ENCODE peak calls at places on chromosomes 11 and 22, in seven cellular contexts. E, D, P, W, Y, M and K are unnamed samples. For H3K27me3, the result is how much of the 10 kb centered on the place peaks cover.

GRCh38 chr11:57978686-57979531 is 44.8 kb upstream of the OR9Q1 start:
- DNase-seq in E (no peak), D (no peak), P (no peak), W (no peak), Y (no peak), M (no peak), K (no peak)

GRCh38 chr11:12404461-12404860 is 27.1 kb downstream of the PARVA start:
- DNase-seq in E (no peak), D (no peak), P (peak), W (no peak), Y (peak), M (no peak), K (no peak)

GRCh38 chr22:40334899-40335298 is 11.4 kb upstream of the ADSL start:
- DNase-seq in E (no peak), D (no peak), P (no peak), W (no peak), Y (no peak), M (peak), K (no peak)

GRCh38 chr22:39429916-39430575 is 26.8 kb upstream of the MGAT3 start:
- DNase-seq in E (no peak), D (no peak), P (no peak), W (no peak), Y (no peak), M (no peak), K (no peak)

GRCh38 chr11:24903555-24903954 is 406.7 kb downstream of the LUZP2 start:
- DNase-seq in E (no peak), D (no peak), P (no peak), W (no peak), Y (no peak), M (no peak), K (no peak)

GRCh38 chr11:121807051-121807450 is 309.0 kb downstream of the BLID start:
- DNase-seq in E (no peak), D (no peak), P (no peak), W (no peak), Y (no peak), M (peak), K (no peak)

GRCh38 chr22:30304495-30305244 is 15.4 kb upstream of the CASTOR1 start:
- DNase-seq in E (no peak), D (no peak), P (no peak), W (peak), Y (peak), M (no peak), K (peak)

GRCh38 chr11:104917259-104918112 is 19.2 kb upstream of the CASP12 start:
- DNase-seq in E (no peak), D (no peak), P (no peak), W (no peak), Y (no peak), M (no peak), K (no peak)

GRCh38 chr11:130582176-130582575 is 133.7 kb downstream of the ADAMTS15 start:
- DNase-seq in E (no peak), D (no peak), P (no peak), W (no peak), Y (no peak), M (no peak), K (no peak)

GRCh38 chr22:28015056-28015445 is 96.0 kb upstream of the PITPNB start:
- DNase-seq in E (peak), D (no peak), P (peak), W (no peak), Y (no peak), M (no peak), K (no peak)

GRCh38 chr22:37206118-37206840 is 6.0 kb downstream of the SSTR3 start:
- DNase-seq in E (peak), D (no peak), P (peak), W (no peak), Y (no peak), M (no peak), K (peak)

GRCh38 chr11:44804449-44805151 is 77.8 kb downstream of the TSPAN18 start:
- DNase-seq in E (no peak), D (no peak), P (no peak), W (no peak), Y (no peak), M (no peak), K (no peak)

GRCh38 chr11:117221775-117222517 is 9.9 kb downstream of the PCSK7 start:
- DNase-seq in E (peak), D (peak), P (peak), W (peak), Y (peak), M (no peak), K (no peak)

GRCh38 chr11:103295704-103296103 is 186.5 kb downstream of the DYNC2H1 start:
- DNase-seq in E (no peak), D (no peak), P (no peak), W (no peak), Y (no peak), M (no peak), K (no peak)

GRCh38 chr11:118975771-118976709 is 4.5 kb downstream of the FOXR1 start:
- DNase-seq in E (no peak), D (no peak), P (no peak), W (no peak), Y (no peak), M (no peak), K (no peak)

GRCh38 chr11:117315285-117316196 is 515 bp downstream of the BACE1 start:
- DNase-seq in E (no peak), D (no peak), P (peak), W (no peak), Y (no peak), M (no peak), K (peak)

GRCh38 chr11:119673389-119674336 is 55.3 kb downstream of the NECTIN1 start:
- DNase-seq in E (no peak), D (no peak), P (no peak), W (peak), Y (peak), M (no peak), K (peak)

GRCh38 chr11:67160872-67161783 is 42.1 kb downstream of the KDM2A start:
- DNase-seq in E (no peak), D (no peak), P (no peak), W (no peak), Y (no peak), M (no peak), K (no peak)

GRCh38 chr11:3939211-3939610 is 83.7 kb downstream of the STIM1 start:
- DNase-seq in E (no peak), D (no peak), P (no peak), W (no peak), Y (no peak), M (no peak), K (no peak)

GRCh38 chr11:95444309-95445202 is 213.6 kb upstream of the SESN3 start:
- DNase-seq in E (no peak), D (no peak), P (no peak), W (no peak), Y (no peak), M (no peak), K (no peak)

GRCh38 chr22:17119481-17120202 is 1.5 kb downstream of the TMEM121B start:
- DNase-seq in E (no peak), D (no peak), P (no peak), W (no peak), Y (peak), M (peak), K (no peak)

GRCh38 chr11:45075519-45075918 is 70.9 kb upstream of the PRDM11 start:
- DNase-seq in E (no peak), D (no peak), P (no peak), W (no peak), Y (no peak), M (no peak), K (no peak)

GRCh38 chr11:13550761-13551160 is 55.0 kb upstream of the PTH start:
- DNase-seq in E (no peak), D (no peak), P (no peak), W (no peak), Y (no peak), M (no peak), K (no peak)

GRCh38 chr11:64848779-64849599 is 4.5 kb upstream of the CDC42BPG start:
- DNase-seq in E (no peak), D (no peak), P (no peak), W (peak), Y (peak), M (no peak), K (no peak)

GRCh38 chr11:85256433-85256832 is 370.7 kb downstream of the DLG2 start:
- DNase-seq in E (no peak), D (no peak), P (no peak), W (no peak), Y (no peak), M (no peak), K (no peak)

GRCh38 chr22:43293661-43294392 is 49.3 kb downstream of the SCUBE1 start:
- DNase-seq in E (peak), D (peak), P (peak), W (peak), Y (peak), M (no peak), K (peak)
- TF ChIP-seq EP300 in E (peak), D (peak), P (peak), W (peak), Y (peak), M (no peak), K (peak)

GRCh38 chr11:72239849-72240460 is 4.0 kb downstream of the PHOX2A start:
- DNase-seq in E (peak), D (no peak), P (peak), W (peak), Y (peak), M (no peak), K (peak)
- H3K4me3 ChIP-seq in E (peak), D (peak), P (peak), W (peak), Y (peak), M (peak), K (no peak)

DNA sequence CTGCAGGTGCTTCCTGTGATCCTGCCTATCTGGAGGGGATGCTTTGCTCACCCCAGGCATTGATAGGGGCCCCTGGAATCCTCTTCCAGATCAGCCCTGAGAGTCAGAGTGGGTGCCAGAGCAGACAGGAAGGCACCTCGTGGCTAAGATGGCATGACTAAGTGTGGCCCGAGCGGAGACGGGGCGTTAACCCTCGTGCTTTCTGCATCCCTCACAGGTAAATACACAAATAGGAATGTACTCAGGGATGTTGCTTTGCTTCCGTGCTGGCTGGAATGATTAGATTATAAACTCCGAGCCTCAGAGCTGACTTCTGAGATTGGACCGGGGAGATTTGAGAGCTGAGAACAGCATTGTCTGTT is 312.7 kb upstream of the B3GAT1 start:
- DNase-seq in E (no peak), D (no peak), P (no peak), W (no peak), Y (no peak), M (no peak), K (no peak)
- H3K27me3 ChIP-seq in E (under half), D (under half), P (under half), W (under half), Y (under half), M (under half), K (under half)

GRCh38 chr11:125592305-125593112 is at the start of gene STT3A:
- DNase-seq in E (peak), D (peak), P (peak), W (peak), Y (peak), M (peak), K (peak)
- TF ChIP-seq EP300 in E (no peak), D (peak), P (no peak), W (no peak), Y (no peak), M (no peak), K (no peak)

GRCh38 chr11:69874984-69875673 is 55.9 kb upstream of the FGF3 start:
- DNase-seq in E (peak), D (no peak), P (peak), W (no peak), Y (peak), M (peak), K (peak)

GRCh38 chr11:69877235-69877634 is 58.0 kb upstream of the FGF3 start:
- DNase-seq in E (no peak), D (peak), P (peak), W (no peak), Y (peak), M (no peak), K (no peak)

GRCh38 chr11:69878144-69878883 is 59.1 kb upstream of the FGF3 start:
- DNase-seq in E (no peak), D (peak), P (peak), W (no peak), Y (peak), M (peak), K (peak)

GRCh38 chr11:69874178-69874983 is 55.2 kb upstream of the FGF3 start:
- DNase-seq in E (peak), D (no peak), P (peak), W (no peak), Y (peak), M (peak), K (no peak)

DNA sequence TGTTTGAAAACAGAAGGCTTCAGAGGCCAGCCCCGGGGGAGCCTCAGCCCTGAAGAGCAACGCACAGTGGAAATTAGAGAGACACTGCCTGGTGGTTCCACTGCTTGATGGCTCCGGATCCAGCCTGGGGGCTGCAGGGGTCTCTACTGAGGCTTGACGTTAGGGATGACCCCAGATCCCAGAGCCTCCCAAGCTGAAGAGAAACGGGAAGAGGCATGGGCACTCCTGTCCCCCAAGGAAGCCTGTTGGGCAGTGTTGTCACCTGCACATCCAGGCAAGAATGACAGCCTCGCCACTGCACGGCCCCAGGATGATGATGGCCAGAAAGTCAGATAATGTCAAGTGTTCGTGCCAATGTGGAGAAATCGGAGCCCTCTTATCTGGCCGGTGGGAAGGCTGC is 56.8 kb upstream of the FGF3 start:
- DNase-seq in E (peak), D (peak), P (peak), W (peak), Y (peak), M (no peak), K (peak)
- H3K4me3 ChIP-seq in E (no peak), D (no peak), P (no peak), W (no peak), Y (no peak), M (no peak), K (no peak)

DNA sequence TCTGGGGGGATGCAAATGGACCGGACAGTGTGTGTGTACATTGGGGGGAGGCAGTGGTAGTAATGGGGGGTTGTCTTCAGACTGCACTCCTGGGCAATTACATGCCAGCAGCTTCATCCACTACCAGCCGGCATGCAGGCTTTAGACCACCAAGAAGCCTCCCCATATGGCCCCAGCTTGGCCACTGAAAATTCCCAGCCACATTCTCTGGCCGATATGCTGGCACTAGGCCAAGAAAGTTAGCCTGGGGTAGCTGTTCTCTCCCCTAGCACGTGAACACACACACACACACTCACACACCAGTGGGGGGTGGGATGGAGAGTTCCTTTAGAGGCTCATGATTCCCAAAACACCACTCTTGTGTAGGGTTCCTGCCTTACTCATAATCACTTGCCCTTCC is 3.6 kb upstream of the ROBO3 start:
- DNase-seq in E (peak), D (no peak), P (peak), W (no peak), Y (no peak), M (peak), K (no peak)
- H3K27me3 ChIP-seq in E (half or more), D (under half), P (under half), W (under half), Y (half or more), M (half or more), K (under half)

DNA sequence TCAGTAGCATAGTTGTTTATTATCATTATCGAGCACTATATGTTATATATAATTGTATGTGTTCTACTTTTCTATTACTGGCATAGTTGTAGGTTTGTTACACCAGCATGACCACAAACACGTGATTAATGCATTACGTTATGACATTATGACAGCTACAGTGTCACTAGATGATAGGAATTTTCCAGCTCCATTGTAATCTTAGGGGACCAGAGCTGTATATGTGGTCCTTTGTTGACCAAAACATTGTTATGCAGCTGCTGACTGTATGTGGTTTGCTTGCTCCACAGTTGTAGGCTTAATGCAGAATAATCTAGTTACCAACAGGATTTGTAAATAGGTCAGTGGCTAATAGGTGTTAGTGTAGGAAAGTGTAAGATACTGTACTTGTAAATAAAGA is 66.1 kb downstream of the HSD17B12 start:
- DNase-seq in E (no peak), D (no peak), P (no peak), W (no peak), Y (no peak), M (no peak), K (no peak)
- TF ChIP-seq EP300 in E (no peak), D (no peak), P (no peak), W (no peak), Y (no peak), M (no peak), K (no peak)